ENCODE peak calls at places on chromosomes 6 and 20, in six cellular contexts. R, X, F, G, P and Z are unnamed samples.

GRCh38 chr6:121236984-121237383 is 97.3 kb downstream of the TBC1D32 start:
- DNase-seq in X (no peak), R (no peak), G (no peak), P (no peak), F (no peak), Z (no peak)

GRCh38 chr6:24543683-24544082 is 48.9 kb downstream of the ALDH5A1 start:
- DNase-seq in P (no peak), F (no peak), G (no peak), X (no peak), R (no peak), Z (no peak)

GRCh38 chr6:158506577-158506976 is 53.3 kb upstream of the TMEM181 start:
- DNase-seq in P (no peak), G (peak; percentile 16), X (no peak), R (no peak), F (no peak), Z (peak; percentile 30)

GRCh38 chr20:18839507-18840247 is 26.1 kb downstream of the SCP2D1 start:
- DNase-seq in X (no peak), R (no peak), F (no peak), G (no peak), P (no peak), Z (no peak)

GRCh38 chr6:61200444-61200843 is 1085.6 kb downstream of the KHDRBS2 start:
- DNase-seq in G (no peak), P (no peak), X (no peak), F (no peak), R (no peak), Z (no peak)

GRCh38 chr6:149332602-149333311 is 15.2 kb downstream of the TAB2 start:
- DNase-seq in X (no peak), G (no peak), F (no peak), P (no peak), R (no peak), Z (no peak)

GRCh38 chr6:7813704-7814103 is 87.8 kb downstream of the BMP6 start:
- DNase-seq in R (no peak), P (no peak), X (no peak), G (no peak), F (no peak), Z (peak; percentile 26)

GRCh38 chr6:114569643-114570042 is 226.8 kb upstream of the HS3ST5 start:
- DNase-seq in G (no peak), R (no peak), X (no peak), P (no peak), F (no peak), Z (peak; percentile 2)

GRCh38 chr6:155354167-155354566 is 39.9 kb upstream of the TFB1M start:
- DNase-seq in X (no peak), G (no peak), R (no peak), P (no peak), F (no peak), Z (no peak)

GRCh38 chr6:99032396-99032795 is 84.7 kb upstream of the FBXL4 start:
- DNase-seq in R (no peak), F (no peak), X (no peak), P (no peak), G (no peak), Z (no peak)

GRCh38 chr6:49257549-49257948 is 205.5 kb downstream of the MMUT start:
- DNase-seq in R (no peak), G (no peak), F (no peak), X (no peak), P (no peak), Z (no peak)

GRCh38 chr6:31943742-31944141 is 2.2 kb upstream of the CFB start:
- DNase-seq in R (no peak), G (no peak), F (no peak), X (no peak), P (no peak), Z (no peak)

GRCh38 chr6:147043994-147044477 is 160.2 kb upstream of the STXBP5 start:
- DNase-seq in F (no peak), X (no peak), R (no peak), P (no peak), G (no peak), Z (no peak)

GRCh38 chr6:116518621-116519020 is 7.2 kb downstream of the CALHM5 start:
- DNase-seq in P (no peak), G (no peak), R (no peak), X (no peak), F (no peak), Z (no peak)

GRCh38 chr6:13491538-13491937 is 4.1 kb upstream of the GFOD1 start:
- DNase-seq in F (no peak), P (no peak), X (no peak), R (no peak), G (no peak), Z (no peak)

GRCh38 chr20:61295726-61296628 is 43.9 kb downstream of the CDH4 start:
- DNase-seq in F (no peak), X (no peak), P (no peak), R (no peak), G (no peak), Z (no peak)

GRCh38 chr6:125931733-125932450 is 24.7 kb upstream of the HINT3 start:
- DNase-seq in P (no peak), R (no peak), G (no peak), X (no peak), F (peak; percentile 33), Z (no peak)

GRCh38 chr20:37859406-37860171 is 43.3 kb upstream of the VSTM2L start:
- DNase-seq in P (no peak), R (no peak), F (no peak), X (no peak), G (no peak), Z (no peak)

GRCh38 chr6:40997256-40997957 is 41.6 kb downstream of the UNC5CL start:
- DNase-seq in R (no peak), F (no peak), P (peak; percentile 71), X (no peak), G (peak; percentile 68), Z (peak; percentile 86)

GRCh38 chr20:51338692-51339440 is 203.7 kb downstream of the NFATC2 start:
- DNase-seq in F (no peak), R (no peak), P (peak; percentile 76), G (no peak), X (no peak), Z (no peak)

GRCh38 chr20:56429496-56429895 is 17.4 kb downstream of the CASS4 start:
- DNase-seq in R (no peak), P (peak; percentile 62), F (no peak), X (no peak), G (no peak), Z (no peak)

GRCh38 chr20:36447101-36447500 is 94.2 kb upstream of the MYL9 start:
- DNase-seq in X (no peak), P (no peak), F (no peak), G (no peak), R (no peak), Z (peak; percentile 79)

GRCh38 chr6:50998905-50999304 is 180.2 kb downstream of the TFAP2B start:
- DNase-seq in X (no peak), P (no peak), F (no peak), R (no peak), G (no peak), Z (no peak)

GRCh38 chr20:61360296-61360695 is 108.2 kb downstream of the CDH4 start:
- DNase-seq in G (no peak), R (no peak), P (no peak), X (no peak), F (no peak), Z (no peak)

GRCh38 chr20:20614391-20614790 is 98.1 kb downstream of the RALGAPA2 start:
- DNase-seq in R (no peak), P (no peak), F (no peak), X (no peak), G (no peak), Z (no peak)

GRCh38 chr6:79005497-79005896 is 72.6 kb downstream of the PHIP start:
- DNase-seq in X (no peak), P (no peak), R (no peak), G (no peak), F (no peak), Z (no peak)

GRCh38 chr6:109485536-109485935 is 2.5 kb upstream of the ZBTB24 start:
- DNase-seq in P (no peak), R (no peak), F (no peak), X (no peak), G (no peak), Z (no peak)

GRCh38 chr6:113122060-113122459 is 735.1 kb upstream of the MARCKS start:
- DNase-seq in R (no peak), F (no peak), P (peak; percentile 93), G (peak; percentile 46), X (no peak), Z (peak; percentile 38)

GRCh38 chr20:38434310-38434741 is 802 bp downstream of the SNHG17 start:
- DNase-seq in X (no peak), P (peak; percentile 28), F (no peak), G (no peak), R (no peak), Z (no peak)

GRCh38 chr6:33199687-33200233 is 705 bp downstream of the RXRB start:
- DNase-seq in G (peak; percentile 53), F (peak; percentile 86), R (peak; percentile 69), P (peak; percentile 70), X (peak; percentile 93), Z (peak; percentile 87)

GRCh38 chr6:22025468-22026159 is 271.2 kb downstream of the PRL start:
- DNase-seq in R (peak; percentile 16), G (peak; percentile 10), X (no peak), P (peak; percentile 96), F (peak; percentile 49), Z (no peak)

GRCh38 chr6:16086970-16087369 is 41.9 kb upstream of the MYLIP start:
- DNase-seq in R (no peak), X (no peak), P (no peak), F (no peak), G (no peak), Z (no peak)

GRCh38 chr6:134299236-134299635 is 18.7 kb downstream of the SGK1 start:
- DNase-seq in G (no peak), X (no peak), P (peak; percentile 90), F (no peak), R (no peak), Z (peak; percentile 36)

GRCh38 chr6:79413562-79414002 is 123.6 kb downstream of the LCA5 start:
- DNase-seq in R (no peak), G (no peak), F (no peak), X (no peak), P (peak; percentile 83), Z (no peak)

GRCh38 chr6:75450903-75451302 is 42.7 kb downstream of the FILIP1 start:
- DNase-seq in G (no peak), P (peak; percentile 4), R (no peak), X (no peak), F (no peak), Z (no peak)

GRCh38 chr6:117195728-117196127 is 69.6 kb upstream of the VGLL2 start:
- DNase-seq in G (no peak), F (no peak), R (no peak), P (no peak), X (no peak), Z (no peak)

GRCh38 chr6:81895511-81896185 is 143.2 kb upstream of the TENT5A start:
- DNase-seq in F (no peak), R (no peak), X (no peak), P (peak; percentile 63), G (no peak), Z (no peak)

GRCh38 chr6:54768542-54768941 is 78.0 kb upstream of the FAM83B start:
- DNase-seq in F (no peak), X (no peak), R (no peak), P (no peak), G (no peak), Z (no peak)

GRCh38 chr6:87945966-87946365 is 101.7 kb upstream of the SPACA1 start:
- DNase-seq in P (peak; percentile 38), G (no peak), X (no peak), F (no peak), R (no peak), Z (no peak)

GRCh38 chr6:4580361-4580760 is 195.8 kb upstream of the CDYL start:
- DNase-seq in G (no peak), X (no peak), P (no peak), R (no peak), F (no peak), Z (no peak)